ENCODE peak calls at places on chromosomes 16 and 17, in seven cellular contexts. U is NCI-H69; S is T-helper 17 cell; T is activated naive CD8-positive, alpha-beta T cell treated with anti-CD3 and anti-CD28 coated beads for 36 hours; Q is pancreas; Z is OCI-M1; J is HTR-8/SVneo. P is an unnamed sample.

GRCh38 chr17:81403040-81403467 is 7.8 kb downstream of the BAHCC1 start:
- DNase-seq in Q (no peak), T (no peak), J (no peak), Z (no peak), U (no peak), S (no peak), P (no peak)

GRCh38 chr17:80647746-80648145 is 103.1 kb downstream of the RPTOR start:
- DNase-seq in Z (peak), T (peak), U (no peak), Q (no peak), S (no peak), J (peak), P (no peak)

GRCh38 chr16:57384248-57385070 is 12.2 kb downstream of the CX3CL1 start:
- DNase-seq in T (no peak), Z (peak), J (no peak), S (no peak), Q (no peak), U (no peak), P (peak)

GRCh38 chr17:1232786-1233185 is 37.5 kb upstream of the BHLHA9 start:
- DNase-seq in S (no peak), U (no peak), Q (no peak), T (no peak), Z (no peak), J (no peak), P (no peak)

GRCh38 chr17:43667506-43668438 is 6.0 kb upstream of the MEOX1 start:
- DNase-seq in Q (no peak), S (no peak), U (no peak), J (no peak), Z (no peak), T (no peak), P (no peak)

GRCh38 chr17:3798273-3799180 is 2.5 kb downstream of the ITGAE start:
- DNase-seq in T (no peak), S (no peak), Z (no peak), Q (no peak), J (no peak), U (no peak), P (no peak)

GRCh38 chr17:40089085-40089895 is 11.1 kb downstream of the NR1D1 start:
- DNase-seq in U (no peak), S (no peak), J (no peak), T (no peak), Q (no peak), Z (no peak), P (no peak)

GRCh38 chr17:20032636-20033035 is 23.5 kb downstream of the SPECC1 start:
- DNase-seq in S (no peak), U (no peak), Z (peak), J (no peak), T (no peak), Q (no peak), P (no peak)

GRCh38 chr17:82238562-82239201 is 9.8 kb downstream of the SLC16A3 start:
- DNase-seq in S (peak), Q (peak), J (no peak), Z (no peak), T (peak), U (peak), P (peak)

GRCh38 chr17:42991471-42991870 is 6.7 kb upstream of the RPL27 start:
- DNase-seq in J (no peak), T (no peak), S (no peak), Q (no peak), Z (no peak), U (no peak), P (no peak)

GRCh38 chr17:42852351-42852750 is 1.4 kb downstream of the AOC3 start:
- DNase-seq in T (no peak), Z (no peak), U (no peak), Q (no peak), S (no peak), J (no peak), P (peak)

GRCh38 chr17:31313982-31314787 is at the start of gene EVI2B:
- DNase-seq in T (no peak), U (peak), J (no peak), Q (no peak), Z (peak), S (no peak), P (no peak)

P was measured in mucosa of descending colon.